ENCODE peak calls at places on chromosome 4, in eight cellular contexts. E is astrocyte of the spinal cord; M is Karpas-422; O is mucosa of gallbladder; R is AG09319; L is activated CD4-positive, alpha-beta T cell treated with anti-CD3 and anti-CD28 coated beads for 36 hours; G is Panc1; Q is NCI-H774. K is an unnamed sample.

GRCh38 chr4:125827338-125828074 is 512.8 kb downstream of the FAT4 start:
- DNase-seq in E (no peak), M (no peak), O (no peak), R (no peak), L (no peak), G (no peak), Q (no peak), K (no peak)

GRCh38 chr4:8894424-8894816 is 22.8 kb upstream of the HMX1 start:
- DNase-seq in E (no peak), M (no peak), O (no peak), R (no peak), L (no peak), G (no peak), Q (no peak), K (no peak)

GRCh38 chr4:181821039-181822004 is 421.9 kb upstream of the TENM3 start:
- DNase-seq in E (peak; percentile 68), M (no peak), O (no peak), R (no peak), L (no peak), G (no peak), Q (peak; percentile 13), K (no peak)

GRCh38 chr4:72875138-72875537 is 194.4 kb downstream of the COX18 start:
- DNase-seq in E (no peak), M (no peak), O (no peak), R (no peak), L (no peak), G (no peak), Q (no peak), K (no peak)

GRCh38 chr4:1717129-1718094 is 3.7 kb downstream of the TMEM129 start:
- DNase-seq in E (no peak), M (no peak), O (no peak), R (no peak), L (no peak), G (no peak), Q (no peak), K (no peak)

GRCh38 chr4:55758570-55758969 is 61.0 kb upstream of the EXOC1L start:
- DNase-seq in E (no peak), M (no peak), O (no peak), R (no peak), L (no peak), G (no peak), Q (peak; percentile 56), K (peak; percentile 38)

GRCh38 chr4:164700471-164700870 is 53.5 kb upstream of the SMIM31 start:
- DNase-seq in E (no peak), M (peak; percentile 88), O (no peak), R (no peak), L (peak; percentile 20), G (no peak), Q (no peak), K (no peak)

GRCh38 chr4:77711469-77711868 is 105.8 kb downstream of the CXCL13 start:
- DNase-seq in E (no peak), M (peak; percentile 43), O (no peak), R (no peak), L (no peak), G (no peak), Q (no peak), K (no peak)

GRCh38 chr4:150708004-150708403 is 126.1 kb downstream of the MAB21L2 start:
- DNase-seq in E (no peak), M (no peak), O (no peak), R (no peak), L (no peak), G (no peak), Q (no peak), K (no peak)

GRCh38 chr4:148442830-148443549 is 776 bp upstream of the NR3C2 start:
- DNase-seq in E (no peak), M (peak; percentile 69), O (no peak), R (no peak), L (no peak), G (no peak), Q (no peak), K (no peak)

GRCh38 chr4:159010563-159011260 is 92.2 kb upstream of the RAPGEF2 start:
- DNase-seq in E (peak; percentile 77), M (no peak), O (peak; percentile 71), R (peak; percentile 67), L (no peak), G (no peak), Q (peak; percentile 69), K (peak; percentile 50)

GRCh38 chr4:68861057-68861456 is 45.3 kb downstream of the UGT2B10 start:
- DNase-seq in E (no peak), M (no peak), O (no peak), R (no peak), L (no peak), G (no peak), Q (no peak), K (no peak)

K was measured in mucosa of descending colon.